ENCODE peak calls at places on chromosomes 6 and 20, in five cellular contexts. U is ACHN; H is neural crest cell; T is effector CD4-positive, alpha-beta T cell; E is nephron progenitor cell. V is an unnamed sample.

GRCh38 chr6:55511124-55511820 is 67.7 kb downstream of the HMGCLL1 start:
- DNase-seq in U (no peak), H (no peak), T (no peak), E (no peak), V (no peak)

GRCh38 chr20:62551408-62552323 is 75.9 kb upstream of the GATA5 start:
- DNase-seq in U (no peak), H (no peak), T (no peak), E (peak; percentile 65), V (no peak)

GRCh38 chr6:878179-878578 is 185.2 kb upstream of the EXOC2 start:
- DNase-seq in U (no peak), H (no peak), T (no peak), E (no peak), V (no peak)

GRCh38 chr6:21992178-21992967 is 304.5 kb downstream of the PRL start:
- DNase-seq in U (no peak), H (no peak), T (no peak), E (no peak), V (no peak)

GRCh38 chr6:54892831-54893230 is 46.3 kb downstream of the FAM83B start:
- DNase-seq in U (peak; percentile 6), H (no peak), T (no peak), E (no peak), V (no peak)

GRCh38 chr20:16803965-16804792 is 56.0 kb downstream of the OTOR start:
- DNase-seq in U (peak; percentile 41), H (peak; percentile 80), T (peak; percentile 11), E (peak; percentile 80), V (peak; percentile 67)

GRCh38 chr6:27605401-27606342 is 132.8 kb upstream of the ZNF184 start:
- DNase-seq in U (peak; percentile 88), H (peak; percentile 62), T (no peak), E (peak; percentile 79), V (peak; percentile 87)

GRCh38 chr6:41584668-41585205 is 38.6 kb downstream of the FOXP4 start:
- DNase-seq in U (no peak), H (no peak), T (no peak), E (peak; percentile 49), V (peak; percentile 88)

GRCh38 chr20:59743308-59743707 is 139.0 kb downstream of the PHACTR3 start:
- DNase-seq in U (no peak), H (no peak), T (no peak), E (no peak), V (no peak)

GRCh38 chr20:20525214-20525613 is 157.3 kb downstream of the INSM1 start:
- DNase-seq in U (no peak), H (no peak), T (no peak), E (no peak), V (no peak)

GRCh38 chr20:8464368-8464767 is 332.3 kb downstream of the PLCB1 start:
- DNase-seq in U (no peak), H (no peak), T (no peak), E (no peak), V (no peak)

GRCh38 chr6:130037207-130037811 is 18.9 kb downstream of the L3MBTL3 start:
- DNase-seq in U (peak; percentile 28), H (no peak), T (no peak), E (no peak), V (no peak)

GRCh38 chr6:11750682-11751081 is 27.9 kb downstream of the ADTRP start:
- DNase-seq in U (no peak), H (no peak), T (no peak), E (no peak), V (peak; percentile 39)

GRCh38 chr6:33683051-33683571 is 28.4 kb downstream of the UQCC2 start:
- DNase-seq in U (no peak), H (no peak), T (no peak), E (no peak), V (no peak)

GRCh38 chr6:89940225-89941027 is 46.2 kb downstream of the GJA10 start:
- DNase-seq in U (peak; percentile 64), H (peak; percentile 57), T (peak; percentile 60), E (peak; percentile 62), V (peak; percentile 69)

GRCh38 chr6:102485480-102485879 is 1092.0 kb downstream of the GRIK2 start:
- DNase-seq in U (no peak), H (no peak), T (no peak), E (no peak), V (no peak)

GRCh38 chr6:44006123-44006871 is 121.0 kb downstream of the MRPL14 start:
- DNase-seq in U (peak; percentile 68), H (no peak), T (no peak), E (no peak), V (peak; percentile 20)

GRCh38 chr6:105601541-105602174 is 198.8 kb upstream of the PREP start:
- DNase-seq in U (peak; percentile 60), H (no peak), T (no peak), E (no peak), V (no peak)

GRCh38 chr20:49147269-49147668 is 40.9 kb downstream of the STAU1 start:
- DNase-seq in U (no peak), H (no peak), T (no peak), E (no peak), V (no peak)

GRCh38 chr20:47440857-47441773 is 60.6 kb upstream of the NCOA3 start:
- DNase-seq in U (peak; percentile 41), H (no peak), T (no peak), E (no peak), V (peak; percentile 81)

GRCh38 chr20:39660251-39660650 is 698.1 kb downstream of the DHX35 start:
- DNase-seq in U (no peak), H (no peak), T (no peak), E (no peak), V (no peak)

GRCh38 chr6:96235927-96236326 is 220.2 kb downstream of the FUT9 start:
- DNase-seq in U (peak; percentile 91), H (no peak), T (no peak), E (no peak), V (no peak)

GRCh38 chr20:3238616-3239025 is 369 bp downstream of the SLC4A11 start:
- DNase-seq in U (peak; percentile 59), H (no peak), T (peak; percentile 26), E (peak; percentile 57), V (peak; percentile 53)

GRCh38 chr20:62629864-62630470 is 12.3 kb upstream of the SLCO4A1 start:
- DNase-seq in U (no peak), H (no peak), T (no peak), E (no peak), V (no peak)

GRCh38 chr6:16090920-16091319 is 38.0 kb upstream of the MYLIP start:
- DNase-seq in U (no peak), H (no peak), T (no peak), E (no peak), V (no peak)

GRCh38 chr6:110255356-110255755 is 75.1 kb downstream of the CDC40 start:
- DNase-seq in U (peak; percentile 29), H (peak; percentile 47), T (no peak), E (peak; percentile 78), V (peak; percentile 48)

GRCh38 chr20:30595698-30596097 is 661.8 kb upstream of the DEFB115 start:
- DNase-seq in U (no peak), H (no peak), T (no peak), E (no peak), V (no peak)

GRCh38 chr6:30213999-30214982 is 1.1 kb upstream of the TRIM26 start:
- DNase-seq in U (peak; percentile 75), H (peak; percentile 52), T (peak; percentile 66), E (peak; percentile 73), V (peak; percentile 69)

GRCh38 chr20:8749986-8750385 is 318.9 kb upstream of the PLCB4 start:
- DNase-seq in U (peak; percentile 33), H (no peak), T (no peak), E (no peak), V (no peak)

GRCh38 chr6:139597781-139598368 is 223.4 kb upstream of the CITED2 start:
- DNase-seq in U (peak; percentile 46), H (no peak), T (no peak), E (no peak), V (peak; percentile 78)

GRCh38 chr6:225121-225721 is 67.1 kb upstream of the DUSP22 start:
- DNase-seq in U (no peak), H (no peak), T (peak; percentile 21), E (no peak), V (no peak)

GRCh38 chr6:10390495-10391298 is 24.2 kb downstream of the TFAP2A start:
- DNase-seq in U (no peak), H (no peak), T (no peak), E (no peak), V (no peak)

GRCh38 chr6:112332274-112332673 is 14.9 kb upstream of the RFPL4B start:
- DNase-seq in U (no peak), H (no peak), T (no peak), E (no peak), V (no peak)